ENCODE peak calls at places on chromosomes 12 and 14, in eight cellular contexts. X is upper lobe of left lung; O is Peyer's patch; M is endothelial cell of umbilical vein; J is HepG2; T is heart left ventricle; P is lower lobe of right lung; L is CD8-positive, alpha-beta T cell. B is an unnamed sample. For H3K4me1, the result is how much of the 10 kb centered on the place peaks cover.

GRCh38 chr14:54623279-54624004 is 56.5 kb downstream of the SAMD4A start:
- DNase-seq in X (no peak), O (no peak), M (peak), J (no peak), T (no peak), P (no peak), L (no peak), B (no peak)

GRCh38 chr12:19846561-19846960 is 407.3 kb downstream of the AEBP2 start:
- DNase-seq in X (no peak), O (no peak), M (peak), J (no peak), T (no peak), P (no peak), L (no peak), B (no peak)

GRCh38 chr14:49966304-49966809 is 73.5 kb downstream of the ARF6 start:
- DNase-seq in X (peak), O (peak), M (no peak), J (peak), T (no peak), P (no peak), L (no peak), B (no peak)

GRCh38 chr12:60265741-60266140 is 669.9 kb downstream of the SLC16A7 start:
- DNase-seq in X (no peak), O (no peak), M (no peak), J (no peak), T (no peak), P (no peak), L (no peak), B (no peak)

GRCh38 chr12:113128802-113129663 is 6.5 kb downstream of the RASAL1 start:
- DNase-seq in X (no peak), O (no peak), M (no peak), J (no peak), T (no peak), P (peak), L (no peak), B (no peak)

GRCh38 chr12:128534906-128535305 is 267.9 kb downstream of the TMEM132C start:
- DNase-seq in X (no peak), O (no peak), M (no peak), J (no peak), T (no peak), P (no peak), L (no peak), B (no peak)

GRCh38 chr12:1949771-1950470 is 31.5 kb upstream of the CACNA2D4 start:
- DNase-seq in X (no peak), O (no peak), M (no peak), J (no peak), T (no peak), P (no peak), L (no peak), B (no peak)

GRCh38 chr14:55832122-55832911 is 252.3 kb downstream of the KTN1 start:
- DNase-seq in X (no peak), O (peak), M (no peak), J (peak), T (no peak), P (no peak), L (no peak), B (no peak)

GRCh38 chr14:84643438-84643837 is 886.5 kb upstream of the FLRT2 start:
- DNase-seq in X (no peak), O (no peak), M (no peak), J (no peak), T (no peak), P (no peak), L (no peak), B (no peak)

GRCh38 chr12:19474147-19474546 is 34.9 kb downstream of the AEBP2 start:
- DNase-seq in X (no peak), O (no peak), M (no peak), J (no peak), T (no peak), P (no peak), L (no peak), B (no peak)

GRCh38 chr12:43882578-43883178 is 46.8 kb downstream of the TMEM117 start:
- DNase-seq in X (peak), O (peak), M (peak), J (peak), T (no peak), P (no peak), L (peak), B (peak)

GRCh38 chr12:110853856-110854255 is 7.1 kb downstream of the CCDC63 start:
- DNase-seq in X (no peak), O (no peak), M (no peak), J (no peak), T (no peak), P (no peak), L (no peak), B (no peak)

GRCh38 chr14:100651999-100652508 is 64.8 kb upstream of the BEGAIN start:
- DNase-seq in X (no peak), O (no peak), M (no peak), J (no peak), T (no peak), P (no peak), L (no peak), B (no peak)

GRCh38 chr12:57694459-57695019 is 607 bp downstream of the OS9 start:
- DNase-seq in X (no peak), O (peak), M (peak), J (no peak), T (peak), P (no peak), L (no peak), B (no peak)

GRCh38 chr12:98403385-98403784 is 112.0 kb upstream of the TMPO start:
- DNase-seq in X (no peak), O (no peak), M (no peak), J (no peak), T (no peak), P (no peak), L (no peak), B (no peak)
- H3K4me1 ChIP-seq in X (under half), O (under half), M (under half), J (under half), T (under half), P (under half), L (under half), B (under half)

DNA sequence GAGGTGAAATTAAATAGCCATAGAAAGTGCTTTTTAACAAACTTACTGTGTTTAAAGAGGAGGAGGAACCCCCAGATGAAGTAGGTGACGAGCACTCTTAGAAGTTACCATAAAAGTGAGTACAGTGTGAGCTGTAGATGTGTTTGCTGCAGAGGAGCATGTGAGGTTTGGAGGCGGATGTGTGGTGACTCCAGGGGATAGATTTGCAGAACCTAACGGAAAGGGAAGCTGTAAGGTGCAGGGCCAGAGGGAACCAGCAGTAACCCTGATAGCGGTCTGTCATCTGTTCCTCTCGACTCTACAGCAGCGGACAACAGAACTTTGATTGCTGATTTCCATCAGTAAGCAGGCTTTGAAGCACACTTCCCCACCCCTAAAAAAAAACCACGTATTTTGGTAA is 5.2 kb downstream of the CALM1 start:
- DNase-seq in X (no peak), O (no peak), M (no peak), J (no peak), T (no peak), P (no peak), L (no peak), B (peak)
- H3K4me1 ChIP-seq in X (half or more), O (under half), M (under half), J (under half), T (half or more), P (half or more), L (half or more), B (under half)

GRCh38 chr14:93015505-93015904 is 92.6 kb downstream of the CHGA start:
- DNase-seq in X (no peak), O (no peak), M (no peak), J (no peak), T (no peak), P (no peak), L (no peak), B (no peak)
- H3K4me1 ChIP-seq in X (under half), O (half or more), M (under half), J (half or more), T (half or more), P (under half), L (under half), B (under half)

GRCh38 chr12:52156757-52157565 is 34.9 kb downstream of the KRT80 start:
- DNase-seq in X (peak), O (peak), M (peak), J (peak), T (peak), P (peak), L (peak), B (peak)

GRCh38 chr12:52152905-52153317 is 38.9 kb downstream of the KRT80 start:
- DNase-seq in X (no peak), O (no peak), M (no peak), J (no peak), T (peak), P (no peak), L (no peak), B (no peak)

GRCh38 chr12:52157566-52158150 is 34.2 kb downstream of the KRT80 start:
- DNase-seq in X (no peak), O (no peak), M (no peak), J (no peak), T (peak), P (no peak), L (no peak), B (no peak)

GRCh38 chr12:52155048-52155868 is 36.6 kb downstream of the KRT80 start:
- DNase-seq in X (peak), O (no peak), M (no peak), J (no peak), T (peak), P (no peak), L (peak), B (peak)

GRCh38 chr12:52156310-52156709 is 35.5 kb downstream of the KRT80 start:
- DNase-seq in X (no peak), O (no peak), M (no peak), J (no peak), T (no peak), P (no peak), L (no peak), B (no peak)
- H3K4me1 ChIP-seq in X (under half), O (under half), M (under half), J (under half), T (under half), P (under half), L (under half), B (under half)

GRCh38 chr14:75910048-75910447 is 71.7 kb downstream of the TGFB3 start:
- DNase-seq in X (no peak), O (no peak), M (no peak), J (no peak), T (no peak), P (no peak), L (no peak), B (no peak)

GRCh38 chr14:75915063-75915462 is 66.7 kb downstream of the TGFB3 start:
- DNase-seq in X (no peak), O (no peak), M (no peak), J (peak), T (no peak), P (no peak), L (no peak), B (no peak)

GRCh38 chr14:75909630-75910029 is 72.2 kb downstream of the TGFB3 start:
- DNase-seq in X (no peak), O (no peak), M (no peak), J (no peak), T (no peak), P (no peak), L (no peak), B (no peak)

GRCh38 chr14:75911883-75912282 is 69.9 kb downstream of the TGFB3 start:
- DNase-seq in X (no peak), O (no peak), M (peak), J (no peak), T (no peak), P (no peak), L (no peak), B (no peak)

DNA sequence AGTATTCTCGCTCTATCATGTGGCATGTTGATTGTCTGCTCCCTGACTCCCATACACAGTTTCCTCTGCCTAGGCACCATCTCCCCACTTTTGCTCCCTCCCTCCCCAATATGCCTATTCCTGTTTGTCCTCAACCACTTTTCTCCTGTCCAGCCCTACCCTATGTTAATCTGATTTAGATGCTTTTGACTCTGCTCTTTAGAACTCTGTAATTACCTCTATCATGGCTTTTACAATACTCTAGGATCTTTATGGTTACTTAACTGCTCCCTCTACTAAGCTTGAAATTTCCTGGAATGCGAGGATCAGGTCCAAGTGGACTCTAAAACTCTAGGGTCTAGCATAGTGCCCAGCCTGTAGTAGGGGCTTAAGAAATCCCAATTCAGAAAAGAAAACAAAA is 68.6 kb downstream of the TGFB3 start:
- DNase-seq in X (no peak), O (no peak), M (no peak), J (no peak), T (no peak), P (no peak), L (no peak), B (no peak)
- H3K4me1 ChIP-seq in X (under half), O (under half), M (under half), J (under half), T (under half), P (under half), L (under half), B (under half)